ENCODE peak calls at places on chromosomes 3 and 15, in four cellular contexts. H is NCI-H2171, Q is NCI-H748 treated with DMSO at 0.1 percent for 48 hours, M is NCI-H524 treated with DMSO at 0.1 percent for 48 hours. U is an unnamed sample.
A peak's percentile ranks its signal among the peaks of the same experiment; 100 is the strongest.

GRCh38 chr3:30597131-30597768 is 9.2 kb upstream of the TGFBR2 start:
- DNase-seq in H (no peak), Q (no peak), M (no peak), U (peak; percentile 82)

GRCh38 chr3:12869025-12869695 is 27.8 kb upstream of the RPL32 start:
- DNase-seq in H (no peak), Q (no peak), M (no peak), U (peak; percentile 38)

GRCh38 chr15:80849308-80849707 is 70.1 kb downstream of the CEMIP start:
- DNase-seq in H (no peak), Q (no peak), M (no peak), U (peak; percentile 89)

GRCh38 chr3:9008550-9009255 is 45.4 kb upstream of the RAD18 start:
- DNase-seq in H (no peak), Q (no peak), M (no peak), U (no peak)

GRCh38 chr3:55558316-55558715 is 71.2 kb upstream of the WNT5A start:
- DNase-seq in H (no peak), Q (no peak), M (no peak), U (no peak)

GRCh38 chr3:138686771-138687221 is 78.2 kb downstream of the FAIM start:
- DNase-seq in H (no peak), Q (no peak), M (no peak), U (peak; percentile 72)

GRCh38 chr3:104069114-104069513 is 1297.6 kb upstream of the ALCAM start:
- DNase-seq in H (no peak), Q (no peak), M (no peak), U (no peak)

GRCh38 chr3:157239082-157239704 is 79.2 kb upstream of the CCNL1 start:
- DNase-seq in H (no peak), Q (no peak), M (peak; percentile 3), U (peak; percentile 73)

GRCh38 chr3:127784865-127785710 is 37.2 kb downstream of the MGLL start:
- DNase-seq in H (no peak), Q (no peak), M (no peak), U (peak; percentile 72)

GRCh38 chr3:122314467-122314866 is 10.6 kb upstream of the CSTA start:
- DNase-seq in H (no peak), Q (no peak), M (no peak), U (no peak)

GRCh38 chr3:169668081-169668956 is 4.8 kb upstream of the MECOM start:
- DNase-seq in H (peak; percentile 8), Q (peak; percentile 20), M (no peak), U (peak; percentile 79)

GRCh38 chr3:9750556-9751411 is 1.0 kb downstream of the OGG1 start:
- DNase-seq in H (no peak), Q (no peak), M (no peak), U (peak; percentile 49)

GRCh38 chr3:174126990-174127758 is 729.6 kb downstream of the NLGN1 start:
- DNase-seq in H (no peak), Q (no peak), M (no peak), U (peak; percentile 26)

GRCh38 chr15:61528590-61528929 is 299.5 kb upstream of the RORA start:
- DNase-seq in H (no peak), Q (no peak), M (no peak), U (no peak)

GRCh38 chr3:194937751-194938358 is 252.2 kb downstream of the FAM43A start:
- DNase-seq in H (no peak), Q (no peak), M (no peak), U (no peak)

GRCh38 chr3:188342991-188343732 is 189.2 kb downstream of the LPP start:
- DNase-seq in H (no peak), Q (no peak), M (no peak), U (no peak)

GRCh38 chr3:187186801-187187421 is 10.4 kb upstream of the RTP1 start:
- DNase-seq in H (no peak), Q (no peak), M (no peak), U (peak; percentile 80)

GRCh38 chr15:99481406-99481805 is 84.4 kb upstream of the MEF2A start:
- DNase-seq in H (no peak), Q (no peak), M (no peak), U (no peak)

GRCh38 chr3:126155280-126155640 is 25.1 kb downstream of the ALDH1L1 start:
- DNase-seq in H (no peak), Q (no peak), M (no peak), U (no peak)

GRCh38 chr3:102258666-102259227 is 176.1 kb upstream of the ZPLD1 start:
- DNase-seq in H (no peak), Q (no peak), M (no peak), U (no peak)

GRCh38 chr15:78049691-78050440 is 27.6 kb downstream of the TBC1D2B start:
- DNase-seq in H (no peak), Q (no peak), M (no peak), U (no peak)

GRCh38 chr15:45919806-45920205 is 285.0 kb downstream of the SQOR start:
- DNase-seq in H (no peak), Q (no peak), M (no peak), U (peak; percentile 74)

GRCh38 chr15:47507221-47507985 is 209.9 kb upstream of the SEMA6D start:
- DNase-seq in H (peak; percentile 77), Q (no peak), M (peak; percentile 100), U (no peak)

GRCh38 chr3:59600631-59601030 is 550.8 kb upstream of the CFAP20DC start:
- DNase-seq in H (no peak), Q (no peak), M (no peak), U (no peak)

GRCh38 chr3:189529889-189530288 is 101.3 kb upstream of the TP63 start:
- DNase-seq in H (no peak), Q (no peak), M (no peak), U (no peak)

GRCh38 chr3:157865449-157865862 is 240.8 kb downstream of the SHOX2 start:
- DNase-seq in H (no peak), Q (peak; percentile 5), M (no peak), U (peak; percentile 71)

GRCh38 chr15:36589971-36590370 is 10.5 kb downstream of the CDIN1 start:
- DNase-seq in H (no peak), Q (no peak), M (no peak), U (no peak)

GRCh38 chr3:50089603-50089945 is 855 bp downstream of the RBM5 start:
- DNase-seq in H (no peak), Q (no peak), M (no peak), U (no peak)

GRCh38 chr3:58222161-58222724 is 11.5 kb upstream of the DNASE1L3 start:
- DNase-seq in H (no peak), Q (no peak), M (no peak), U (peak; percentile 4)

GRCh38 chr15:69523010-69524001 is 70.7 kb downstream of the RPLP1 start:
- DNase-seq in H (peak; percentile 44), Q (peak; percentile 50), M (peak; percentile 14), U (peak; percentile 85)

GRCh38 chr3:173584093-173584833 is 186.7 kb downstream of the NLGN1 start:
- DNase-seq in H (no peak), Q (peak; percentile 39), M (no peak), U (peak; percentile 65)

U was measured in DMS53.